ENCODE peak calls at places on chromosomes 11 and 22, in six cellular contexts. One of them, this sample, is unnamed.

GRCh38 chr11:129117595-129118350 is 74.4 kb downstream of the ARHGAP32 start:
- DNase-seq in heart left ventricle: no peak
- DNase-seq in K562: peak
- DNase-seq in RWPE1: peak
- DNase-seq in transverse colon: peak
- DNase-seq in A549: peak
- DNase-seq in this sample: peak

GRCh38 chr11:61128947-61129346 is 26.7 kb downstream of the CD5 start:
- DNase-seq in K562: no peak
- DNase-seq in RWPE1: no peak
- DNase-seq in heart left ventricle: no peak
- DNase-seq in A549: no peak
- DNase-seq in transverse colon: no peak
- DNase-seq in this sample: no peak

GRCh38 chr11:45930951-45931563 is 8.6 kb downstream of the LARGE2 start:
- DNase-seq in K562: no peak
- DNase-seq in heart left ventricle: no peak
- DNase-seq in RWPE1: peak
- DNase-seq in A549: no peak
- DNase-seq in transverse colon: no peak
- DNase-seq in this sample: no peak

GRCh38 chr11:67544591-67545242 is 21.5 kb upstream of the CABP2 start:
- DNase-seq in K562: no peak
- DNase-seq in transverse colon: peak
- DNase-seq in RWPE1: no peak
- DNase-seq in heart left ventricle: no peak
- DNase-seq in A549: no peak
- DNase-seq in this sample: no peak

GRCh38 chr22:45493286-45493771 is 9.4 kb upstream of the FBLN1 start:
- DNase-seq in A549: no peak
- DNase-seq in transverse colon: no peak
- DNase-seq in K562: no peak
- DNase-seq in heart left ventricle: peak
- DNase-seq in RWPE1: no peak
- DNase-seq in this sample: no peak

GRCh38 chr11:84398017-84398626 is 1112.0 kb upstream of the CCDC90B start:
- DNase-seq in transverse colon: no peak
- DNase-seq in heart left ventricle: no peak
- DNase-seq in A549: peak
- DNase-seq in RWPE1: peak
- DNase-seq in K562: no peak
- DNase-seq in this sample: no peak

GRCh38 chr22:49433717-49434611 is 393.7 kb downstream of the BRD1 start:
- DNase-seq in transverse colon: no peak
- DNase-seq in RWPE1: no peak
- DNase-seq in K562: no peak
- DNase-seq in heart left ventricle: no peak
- DNase-seq in A549: peak
- DNase-seq in this sample: no peak

GRCh38 chr22:38313384-38313955 is 3.8 kb downstream of the CSNK1E start:
- DNase-seq in transverse colon: peak
- DNase-seq in heart left ventricle: peak
- DNase-seq in A549: no peak
- DNase-seq in K562: no peak
- DNase-seq in RWPE1: peak
- DNase-seq in this sample: no peak

GRCh38 chr11:78138694-78139421 is 568 bp downstream of the ALG8 start:
- DNase-seq in K562: peak
- DNase-seq in transverse colon: peak
- DNase-seq in heart left ventricle: no peak
- DNase-seq in A549: peak
- DNase-seq in RWPE1: peak
- DNase-seq in this sample: no peak

GRCh38 chr11:101010899-101011298 is 118.7 kb downstream of the PGR start:
- DNase-seq in heart left ventricle: no peak
- DNase-seq in transverse colon: no peak
- DNase-seq in K562: no peak
- DNase-seq in RWPE1: no peak
- DNase-seq in A549: no peak
- DNase-seq in this sample: no peak

GRCh38 chr11:61061081-61061826 is 41.0 kb upstream of the CD5 start:
- DNase-seq in heart left ventricle: no peak
- DNase-seq in transverse colon: no peak
- DNase-seq in K562: no peak
- DNase-seq in A549: no peak
- DNase-seq in RWPE1: peak
- DNase-seq in this sample: peak

GRCh38 chr11:70854201-70854600 is 398.2 kb downstream of the SHANK2 start:
- DNase-seq in transverse colon: no peak
- DNase-seq in RWPE1: no peak
- DNase-seq in K562: no peak
- DNase-seq in A549: no peak
- DNase-seq in heart left ventricle: no peak
- DNase-seq in this sample: no peak

GRCh38 chr22:21961886-21962654 is 9.4 kb upstream of the PPM1F start:
- DNase-seq in A549: no peak
- DNase-seq in transverse colon: no peak
- DNase-seq in heart left ventricle: peak
- DNase-seq in K562: no peak
- DNase-seq in RWPE1: no peak
- DNase-seq in this sample: no peak

GRCh38 chr22:40681451-40681850 is 2.2 kb downstream of the MCHR1 start:
- DNase-seq in K562: no peak
- DNase-seq in heart left ventricle: no peak
- DNase-seq in transverse colon: no peak
- DNase-seq in RWPE1: no peak
- DNase-seq in A549: no peak
- DNase-seq in this sample: no peak

GRCh38 chr11:64974124-64974523 is 2.2 kb upstream of the MAJIN start:
- DNase-seq in A549: no peak
- DNase-seq in transverse colon: no peak
- DNase-seq in RWPE1: no peak
- DNase-seq in K562: no peak
- DNase-seq in heart left ventricle: no peak
- DNase-seq in this sample: no peak

GRCh38 chr11:110432713-110433392 is 3.1 kb downstream of the FDX1 start:
- DNase-seq in transverse colon: no peak
- DNase-seq in RWPE1: no peak
- DNase-seq in A549: no peak
- DNase-seq in K562: no peak
- DNase-seq in heart left ventricle: no peak
- DNase-seq in this sample: no peak

GRCh38 chr11:35632301-35632700 is 14.0 kb downstream of the FJX1 start:
- DNase-seq in transverse colon: no peak
- DNase-seq in heart left ventricle: no peak
- DNase-seq in A549: no peak
- DNase-seq in RWPE1: no peak
- DNase-seq in K562: no peak
- DNase-seq in this sample: no peak

GRCh38 chr22:45911601-45912271 is 65.2 kb downstream of the WNT7B start:
- DNase-seq in A549: peak
- DNase-seq in heart left ventricle: peak
- DNase-seq in transverse colon: no peak
- DNase-seq in K562: no peak
- DNase-seq in RWPE1: peak
- DNase-seq in this sample: peak

GRCh38 chr11:122491486-122491885 is 164.0 kb upstream of the UBASH3B start:
- DNase-seq in RWPE1: peak
- DNase-seq in K562: no peak
- DNase-seq in transverse colon: no peak
- DNase-seq in A549: no peak
- DNase-seq in heart left ventricle: no peak
- DNase-seq in this sample: peak

DNA sequence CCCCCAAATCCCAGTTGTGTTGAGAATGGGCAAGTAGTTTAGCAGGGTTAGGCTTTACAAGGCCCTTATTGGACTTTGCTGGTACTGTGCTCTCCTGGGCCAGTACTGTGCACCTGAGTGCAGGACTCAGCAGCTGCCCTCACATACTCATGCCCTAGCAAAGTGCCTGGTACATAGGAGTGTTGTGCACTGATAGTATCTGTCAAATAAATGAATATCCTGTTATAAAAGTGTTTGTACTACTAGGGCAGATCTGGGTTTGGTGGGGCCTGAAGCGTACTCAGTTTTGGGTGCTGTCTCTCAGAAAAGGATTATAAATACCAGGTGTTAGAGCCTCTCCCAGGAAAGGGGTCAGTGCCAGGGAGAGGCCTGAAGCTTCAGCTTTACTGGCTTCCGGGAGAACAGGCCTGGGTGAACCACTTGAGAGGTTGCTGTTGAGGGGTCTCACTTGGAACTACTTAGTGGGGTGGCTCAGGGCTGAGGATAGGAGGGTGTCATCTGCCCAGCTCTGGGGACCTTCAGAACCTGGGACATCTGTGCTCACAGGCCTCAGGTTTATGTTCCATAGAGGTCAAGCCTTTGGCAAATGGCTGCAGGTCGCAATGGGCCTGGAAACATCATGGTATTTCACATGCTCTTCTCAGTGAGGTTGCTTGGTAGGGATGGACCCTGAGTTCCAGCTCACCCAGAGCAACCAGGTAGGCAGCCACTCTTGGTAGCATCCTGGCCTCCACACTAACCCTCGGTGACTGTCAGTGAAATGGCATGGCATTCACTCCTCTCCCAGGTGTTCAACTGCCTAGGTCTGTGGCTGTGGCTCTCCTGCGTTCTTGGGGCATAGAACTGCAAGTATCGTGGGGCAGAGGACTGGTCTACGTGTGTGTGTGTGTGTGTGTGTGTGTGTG is 106.1 kb downstream of the ZBTB16 start:
- DNase-seq in K562: no peak
- DNase-seq in heart left ventricle: no peak
- DNase-seq in A549: no peak
- DNase-seq in transverse colon: peak
- DNase-seq in RWPE1: no peak
- DNase-seq in this sample: no peak
- H3K27ac ChIP-seq in K562: no peak
- H3K27ac ChIP-seq in heart left ventricle: peak
- H3K27ac ChIP-seq in A549: peak
- H3K27ac ChIP-seq in transverse colon: peak
- H3K27ac ChIP-seq in RWPE1: peak
- H3K27ac ChIP-seq in this sample: no peak

GRCh38 chr11:96256604-96257003 is 86.4 kb downstream of the MAML2 start:
- DNase-seq in transverse colon: no peak
- DNase-seq in K562: no peak
- DNase-seq in A549: no peak
- DNase-seq in heart left ventricle: no peak
- DNase-seq in RWPE1: no peak
- DNase-seq in this sample: no peak

GRCh38 chr11:96260067-96260511 is 82.9 kb downstream of the MAML2 start:
- DNase-seq in heart left ventricle: no peak
- DNase-seq in K562: peak
- DNase-seq in RWPE1: no peak
- DNase-seq in transverse colon: no peak
- DNase-seq in A549: no peak
- DNase-seq in this sample: no peak

GRCh38 chr11:96257036-96257435 is 86.0 kb downstream of the MAML2 start:
- DNase-seq in K562: no peak
- DNase-seq in RWPE1: no peak
- DNase-seq in A549: no peak
- DNase-seq in transverse colon: no peak
- DNase-seq in heart left ventricle: no peak
- DNase-seq in this sample: no peak

GRCh38 chr11:96259053-96259837 is 83.8 kb downstream of the MAML2 start:
- DNase-seq in A549: peak
- DNase-seq in RWPE1: peak
- DNase-seq in heart left ventricle: no peak
- DNase-seq in K562: no peak
- DNase-seq in transverse colon: no peak
- DNase-seq in this sample: no peak

GRCh38 chr11:96257972-96258951 is 84.7 kb downstream of the MAML2 start:
- DNase-seq in K562: no peak
- DNase-seq in RWPE1: no peak
- DNase-seq in heart left ventricle: no peak
- DNase-seq in transverse colon: no peak
- DNase-seq in A549: no peak
- DNase-seq in this sample: no peak
- H3K27ac ChIP-seq in K562: peak
- H3K27ac ChIP-seq in RWPE1: no peak
- H3K27ac ChIP-seq in heart left ventricle: peak
- H3K27ac ChIP-seq in transverse colon: peak
- H3K27ac ChIP-seq in A549: peak
- H3K27ac ChIP-seq in this sample: no peak

DNA sequence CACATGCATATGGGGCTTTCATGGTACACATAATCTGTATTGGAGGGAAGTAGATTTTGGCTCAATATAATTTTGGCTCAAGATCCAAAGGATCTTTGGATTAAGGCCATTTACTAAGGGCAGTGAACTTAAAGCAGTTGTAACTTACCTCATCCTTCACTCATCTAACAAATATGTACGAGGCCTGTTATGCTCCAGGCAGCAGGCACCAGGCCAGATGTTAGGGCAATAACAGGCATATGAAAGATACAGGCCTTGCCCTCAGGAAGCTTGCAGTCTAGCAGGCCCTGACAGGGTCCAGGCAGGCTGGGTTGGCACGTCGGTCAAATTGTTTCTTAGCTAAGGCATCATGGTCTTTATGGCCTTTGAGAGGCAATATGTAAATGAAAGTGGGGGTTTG is 44.6 kb downstream of the LIF start:
- DNase-seq in heart left ventricle: no peak
- DNase-seq in RWPE1: no peak
- DNase-seq in K562: no peak
- DNase-seq in transverse colon: no peak
- DNase-seq in A549: no peak
- DNase-seq in this sample: no peak
- H3K27ac ChIP-seq in heart left ventricle: peak
- H3K27ac ChIP-seq in RWPE1: peak
- H3K27ac ChIP-seq in K562: no peak
- H3K27ac ChIP-seq in transverse colon: peak
- H3K27ac ChIP-seq in A549: peak
- H3K27ac ChIP-seq in this sample: no peak

GRCh38 chr11:135023499-135023898 is 611.5 kb upstream of the B3GAT1 start:
- DNase-seq in K562: no peak
- DNase-seq in transverse colon: no peak
- DNase-seq in heart left ventricle: no peak
- DNase-seq in RWPE1: no peak
- DNase-seq in A549: no peak
- DNase-seq in this sample: no peak
- H3K27ac ChIP-seq in K562: no peak
- H3K27ac ChIP-seq in transverse colon: no peak
- H3K27ac ChIP-seq in heart left ventricle: no peak
- H3K27ac ChIP-seq in RWPE1: no peak
- H3K27ac ChIP-seq in A549: no peak
- H3K27ac ChIP-seq in this sample: no peak